ENCODE peak calls at places on chromosomes 12 and 14, in eight cellular contexts. F is AG20443; L is HuH-7.5; R is Caco-2; D is dorsolateral prefrontal cortex; N is EL; M is stimulated activated CD8-positive, alpha-beta memory T cell treated with anti-CD3 and anti-CD28 coated beads, Interleukin-15, amount 100 ng/mL, for 4 hours; O is stimulated activated CD4-positive, alpha-beta T cell treated with anti-CD3 and anti-CD28 coated beads, Interleukin-2, amount 100 ng/mL, for 48 hours. Y is an unnamed sample.
A peak's percentile ranks its signal among the peaks of the same experiment; 100 is the strongest.

GRCh38 chr12:80233926-80234325 is 134.6 kb downstream of the OTOGL start:
- DNase-seq in M (no peak), D (no peak), F (no peak), N (no peak), L (no peak), O (no peak), R (no peak), Y (no peak)

GRCh38 chr14:64656986-64657385 is 47.2 kb upstream of the PLEKHG3 start:
- DNase-seq in R (no peak), O (no peak), N (no peak), M (no peak), F (peak; percentile 71), D (no peak), L (no peak), Y (no peak)

GRCh38 chr14:24058260-24058950 is 6.6 kb downstream of the CARMIL3 start:
- DNase-seq in R (peak; percentile 81), L (peak; percentile 96), O (no peak), M (no peak), N (peak; percentile 72), F (peak; percentile 87), D (no peak), Y (peak; percentile 92)

GRCh38 chr12:93315907-93316622 is 61.7 kb upstream of the NUDT4 start:
- DNase-seq in R (peak; percentile 39), D (no peak), M (no peak), L (no peak), F (no peak), N (no peak), O (no peak), Y (no peak)

GRCh38 chr12:67649165-67650126 is 901 bp downstream of the DYRK2 start:
- DNase-seq in F (peak; percentile 60), M (no peak), D (peak; percentile 35), N (peak; percentile 23), O (peak; percentile 20), R (peak; percentile 48), L (peak; percentile 39), Y (peak; percentile 71)

GRCh38 chr12:111014547-111014946 is 94.2 kb upstream of the MYL2 start:
- DNase-seq in R (no peak), N (no peak), O (no peak), D (no peak), F (no peak), M (no peak), L (no peak), Y (no peak)

GRCh38 chr14:65750906-65751305 is 338.4 kb downstream of the FUT8 start:
- DNase-seq in M (no peak), N (no peak), L (no peak), F (no peak), D (no peak), R (no peak), O (no peak), Y (no peak)

GRCh38 chr14:90263748-90264449 is 7.5 kb downstream of the PSMC1 start:
- DNase-seq in F (no peak), R (no peak), O (no peak), M (no peak), L (no peak), D (no peak), N (no peak), Y (no peak)

GRCh38 chr14:84152452-84152851 is 1377.5 kb upstream of the FLRT2 start:
- DNase-seq in R (no peak), M (no peak), D (no peak), O (no peak), L (no peak), N (no peak), F (no peak), Y (no peak)

GRCh38 chr14:105476937-105477658 is 2.5 kb downstream of the CRIP2 start:
- DNase-seq in F (no peak), O (no peak), D (no peak), L (no peak), N (no peak), R (no peak), M (no peak), Y (no peak)

GRCh38 chr14:78713716-78714115 is 543.5 kb downstream of the NRXN3 start:
- DNase-seq in F (no peak), O (no peak), N (no peak), R (no peak), M (no peak), D (no peak), L (no peak), Y (no peak)

GRCh38 chr12:96365604-96366230 is 34.5 kb downstream of the CDK17 start:
- DNase-seq in M (no peak), F (no peak), N (no peak), R (no peak), D (no peak), L (no peak), O (no peak), Y (no peak)

GRCh38 chr14:69701857-69702256 is 65.1 kb upstream of the SRSF5 start:
- DNase-seq in D (no peak), R (no peak), L (no peak), N (no peak), M (no peak), O (no peak), F (no peak), Y (no peak)

GRCh38 chr12:51686727-51687126 is 95.7 kb downstream of the SCN8A start:
- DNase-seq in F (peak; percentile 15), O (no peak), L (no peak), M (no peak), N (peak; percentile 65), R (no peak), D (no peak), Y (no peak)

GRCh38 chr12:62581288-62582064 is 114.8 kb downstream of the MON2 start:
- DNase-seq in L (no peak), R (peak; percentile 14), D (no peak), N (peak; percentile 55), M (no peak), F (peak; percentile 69), O (no peak), Y (no peak)

GRCh38 chr12:26614217-26614616 is 218.8 kb downstream of the ITPR2 start:
- DNase-seq in N (peak; percentile 33), M (no peak), L (no peak), F (peak; percentile 13), R (peak; percentile 50), O (peak; percentile 15), D (peak; percentile 46), Y (no peak)

GRCh38 chr12:810635-811415 is 58.4 kb downstream of the WNK1 start:
- DNase-seq in R (no peak), L (no peak), F (no peak), M (no peak), D (no peak), N (no peak), O (peak; percentile 49), Y (no peak)

GRCh38 chr12:20576528-20576927 is 118.6 kb upstream of the SLCO1C1 start:
- DNase-seq in F (no peak), R (no peak), L (no peak), N (no peak), M (no peak), O (no peak), D (no peak), Y (no peak)

GRCh38 chr14:95695913-95696312 is 9.7 kb downstream of the TCL1B start:
- DNase-seq in F (no peak), D (no peak), L (no peak), N (no peak), R (no peak), M (no peak), O (no peak), Y (no peak)

GRCh38 chr12:46480724-46481123 is 108.2 kb upstream of the SLC38A2 start:
- DNase-seq in R (no peak), N (no peak), M (no peak), L (no peak), F (no peak), O (no peak), D (no peak), Y (no peak)

GRCh38 chr14:60965402-60965801 is 15.5 kb downstream of the TRMT5 start:
- DNase-seq in M (no peak), R (no peak), N (peak; percentile 39), O (no peak), F (no peak), L (no peak), D (no peak), Y (no peak)

GRCh38 chr12:71686658-71687025 is 760 bp downstream of the TMEM19 start:
- DNase-seq in N (no peak), D (no peak), O (no peak), M (no peak), F (no peak), L (no peak), R (no peak), Y (no peak)

GRCh38 chr14:79467837-79468236 is 743.5 kb downstream of the DIO2 start:
- DNase-seq in L (no peak), O (no peak), R (peak; percentile 16), N (peak; percentile 39), M (no peak), F (no peak), D (no peak), Y (no peak)

GRCh38 chr12:31020385-31021166 is 53.1 kb upstream of the DDX11 start:
- DNase-seq in R (no peak), M (no peak), L (no peak), N (no peak), D (no peak), O (no peak), F (peak; percentile 10), Y (no peak)

GRCh38 chr14:68574906-68575305 is 218.0 kb downstream of the ZFP36L1 start:
- DNase-seq in M (no peak), R (no peak), D (no peak), F (no peak), L (no peak), O (no peak), N (peak; percentile 82), Y (no peak)

GRCh38 chr12:120529641-120530314 is 820 bp upstream of the COQ5 start:
- DNase-seq in L (peak; percentile 56), R (peak; percentile 63), F (peak; percentile 55), M (no peak), N (peak; percentile 45), O (no peak), D (no peak), Y (no peak)

GRCh38 chr12:13940466-13940865 is 40.9 kb downstream of the GRIN2B start:
- DNase-seq in M (no peak), D (no peak), O (no peak), R (no peak), F (no peak), L (no peak), N (no peak), Y (no peak)

GRCh38 chr12:52910248-52910883 is 5.5 kb upstream of the KRT8 start:
- DNase-seq in F (no peak), N (no peak), O (no peak), L (no peak), M (no peak), D (no peak), R (no peak), Y (no peak)

GRCh38 chr12:116691205-116691604 is 46.7 kb downstream of the SPRING1 start:
- DNase-seq in R (no peak), M (no peak), L (no peak), D (no peak), F (no peak), N (no peak), O (no peak), Y (no peak)

GRCh38 chr12:25023808-25024207 is 74.9 kb upstream of the BCAT1 start:
- DNase-seq in D (no peak), F (no peak), M (no peak), L (no peak), R (no peak), N (no peak), O (no peak), Y (no peak)

GRCh38 chr14:32307881-32308582 is 21.1 kb upstream of the AKAP6 start:
- DNase-seq in M (no peak), F (no peak), L (no peak), N (no peak), R (peak; percentile 35), D (no peak), O (no peak), Y (no peak)

GRCh38 chr12:24743891-24744793 is 204.8 kb downstream of the BCAT1 start:
- DNase-seq in M (no peak), O (no peak), N (no peak), D (no peak), F (no peak), L (no peak), R (no peak), Y (no peak)

GRCh38 chr12:6285063-6285477 is 25.4 kb upstream of the PLEKHG6 start:
- DNase-seq in D (peak; percentile 54), R (peak; percentile 87), O (peak; percentile 65), M (peak; percentile 25), F (peak; percentile 88), N (peak; percentile 77), L (peak; percentile 90), Y (no peak)

GRCh38 chr12:75960086-75960910 is 71.3 kb downstream of the PHLDA1 start:
- DNase-seq in L (no peak), O (no peak), F (no peak), M (no peak), R (peak; percentile 95), N (no peak), D (no peak), Y (no peak)

Y was measured in sciatic nerve.